ENCODE peak calls at places on chromosomes 16 and 17, in six cellular contexts. S, V, O, M, E and R are unnamed samples.

GRCh38 chr17:73998246-73999220 is 204.9 kb upstream of the RPL38 start:
- DNase-seq in V (peak), O (peak), E (peak), S (peak), M (peak), R (no peak)

GRCh38 chr17:67059372-67059771 is 15.0 kb downstream of the CACNG1 start:
- DNase-seq in M (no peak), E (no peak), V (no peak), S (no peak), O (no peak), R (no peak)

GRCh38 chr17:43979011-43979410 is 25.3 kb upstream of the PYY start:
- DNase-seq in S (no peak), M (no peak), O (no peak), E (no peak), V (no peak), R (no peak)

GRCh38 chr16:86347916-86348555 is 162.3 kb upstream of the FOXF1 start:
- DNase-seq in E (no peak), M (no peak), S (no peak), V (no peak), O (no peak), R (no peak)

GRCh38 chr17:34601431-34601830 is 22.0 kb downstream of the TMEM132E start:
- DNase-seq in M (no peak), S (no peak), V (no peak), E (no peak), O (no peak), R (no peak)

GRCh38 chr17:17666111-17666714 is 15.0 kb upstream of the RAI1 start:
- DNase-seq in S (no peak), M (no peak), O (peak), V (no peak), E (no peak), R (no peak)

GRCh38 chr16:21260870-21261791 is 17.0 kb downstream of the CRYM start:
- DNase-seq in M (no peak), E (peak), S (no peak), V (peak), O (peak), R (no peak)

GRCh38 chr17:7220593-7221280 is 999 bp downstream of the ACADVL start:
- DNase-seq in V (no peak), O (peak), S (no peak), M (peak), E (peak), R (no peak)

GRCh38 chr17:50203589-50204345 is 2.3 kb upstream of the COL1A1 start:
- DNase-seq in O (peak), M (no peak), E (no peak), S (no peak), V (no peak), R (no peak)

GRCh38 chr16:918741-919657 is 51.8 kb downstream of the LMF1 start:
- DNase-seq in V (no peak), E (no peak), O (no peak), S (no peak), M (no peak), R (no peak)

GRCh38 chr17:57733085-57733484 is 12.0 kb downstream of the CCDC182 start:
- DNase-seq in S (no peak), O (no peak), E (no peak), M (no peak), V (no peak), R (no peak)

GRCh38 chr17:78089557-78090281 is 38.8 kb downstream of the TMC6 start:
- DNase-seq in M (no peak), O (no peak), E (no peak), V (no peak), S (no peak), R (no peak)

GRCh38 chr16:87129771-87130170 is 187.4 kb downstream of the C16orf95 start:
- DNase-seq in E (no peak), V (no peak), S (no peak), M (no peak), O (peak), R (no peak)

GRCh38 chr17:28983286-28984240 is 22.3 kb downstream of the SEZ6 start:
- DNase-seq in E (no peak), O (no peak), V (no peak), M (no peak), S (no peak), R (no peak)

GRCh38 chr17:75208161-75208560 is 2.7 kb downstream of the NUP85 start:
- DNase-seq in O (no peak), S (no peak), V (no peak), E (no peak), M (no peak), R (no peak)

GRCh38 chr16:68575082-68575481 is 36.0 kb downstream of the ZFP90 start:
- DNase-seq in O (no peak), E (no peak), M (no peak), V (no peak), S (no peak), R (no peak)

GRCh38 chr17:47280072-47280811 is 26.6 kb downstream of the ITGB3 start:
- DNase-seq in O (peak), V (no peak), S (no peak), M (no peak), E (no peak), R (no peak)

GRCh38 chr16:2855536-2855935 is 2.4 kb downstream of the PRSS22 start:
- DNase-seq in M (no peak), O (no peak), V (no peak), E (no peak), S (no peak), R (no peak)

GRCh38 chr17:20191066-20191465 is 181.9 kb downstream of the SPECC1 start:
- DNase-seq in S (no peak), V (no peak), E (no peak), M (no peak), O (peak), R (no peak)

GRCh38 chr16:71473891-71474290 is 11.8 kb upstream of the ZNF23 start:
- DNase-seq in O (no peak), M (no peak), E (no peak), S (no peak), V (no peak), R (no peak)

GRCh38 chr17:47603830-47604229 is 45.9 kb upstream of the KPNB1 start:
- DNase-seq in E (no peak), S (no peak), V (no peak), M (no peak), O (no peak), R (no peak)

GRCh38 chr17:2083613-2084128 is 28.8 kb downstream of the HIC1 start:
- DNase-seq in V (no peak), M (no peak), S (no peak), O (no peak), E (no peak), R (no peak)

GRCh38 chr16:81587626-81588160 is 143.1 kb downstream of the CMIP start:
- DNase-seq in V (no peak), M (no peak), S (no peak), O (no peak), E (no peak), R (no peak)

GRCh38 chr17:49638818-49639217 is 39.1 kb downstream of the SPOP start:
- DNase-seq in S (no peak), E (no peak), V (no peak), M (no peak), O (peak), R (no peak)

GRCh38 chr17:27303734-27304133 is 9.8 kb downstream of the WSB1 start:
- DNase-seq in O (no peak), V (no peak), S (no peak), E (no peak), M (no peak), R (no peak)

GRCh38 chr16:4241601-4242270 is at the start of gene SRL:
- DNase-seq in S (no peak), E (no peak), V (no peak), O (no peak), M (no peak), R (no peak)

GRCh38 chr16:55035037-55035436 is 104.4 kb downstream of the IRX5 start:
- DNase-seq in M (no peak), S (no peak), E (peak), O (peak), V (peak), R (no peak)

GRCh38 chr16:21242756-21243155 is 9.3 kb downstream of the ANKS4B start:
- DNase-seq in M (no peak), O (no peak), V (no peak), E (no peak), S (no peak), R (no peak)

GRCh38 chr16:72637306-72637705 is 410.6 kb downstream of the ZFHX3 start:
- DNase-seq in V (no peak), O (peak), E (no peak), M (no peak), S (no peak), R (no peak)

GRCh38 chr17:82390860-82391435 is 19.4 kb downstream of the UTS2R start:
- DNase-seq in O (no peak), V (no peak), E (no peak), M (no peak), S (no peak), R (no peak)

GRCh38 chr17:68564415-68565111 is 36.6 kb downstream of the FAM20A start:
- DNase-seq in S (no peak), O (no peak), M (no peak), V (no peak), E (no peak), R (no peak)

GRCh38 chr16:22181843-22182242 is 19.5 kb downstream of the SDR42E2 start:
- DNase-seq in E (no peak), V (no peak), M (no peak), S (no peak), O (no peak), R (no peak)

GRCh38 chr17:8284126-8284525 is 4.3 kb upstream of the RANGRF start:
- DNase-seq in M (no peak), O (no peak), V (no peak), E (no peak), S (no peak), R (no peak)

GRCh38 chr16:85553436-85554113 is 59.5 kb upstream of the GSE1 start:
- DNase-seq in S (no peak), M (no peak), V (peak), E (peak), O (no peak), R (peak)

GRCh38 chr17:57970706-57971105 is 15.5 kb upstream of the CUEDC1 start:
- DNase-seq in M (no peak), V (no peak), O (no peak), E (no peak), S (no peak), R (no peak)

GRCh38 chr16:8850279-8850885 is 18.4 kb downstream of the CARHSP1 start:
- DNase-seq in E (no peak), O (peak), V (no peak), M (no peak), S (no peak), R (no peak)

GRCh38 chr16:82761236-82761635 is 134.5 kb downstream of the CDH13 start:
- DNase-seq in S (no peak), E (peak), M (no peak), O (peak), V (no peak), R (no peak)

GRCh38 chr16:23353440-23353839 is 51.3 kb downstream of the SCNN1B start:
- DNase-seq in V (no peak), M (no peak), E (no peak), O (no peak), S (no peak), R (no peak)